ENCODE peak calls at places on chromosomes 16 and 17, in six cellular contexts. H is AG20443; A is activated CD4-positive, alpha-beta T cell treated with anti-CD3 and anti-CD28 coated beads, Interleukin-2, amount 50 U/mL, for 48 hours; E is NCI-H82; I is effector CD4-positive, alpha-beta T cell; Q is AG04449. N is an unnamed sample.

GRCh38 chr16:87076950-87077749 is 240.0 kb downstream of the C16orf95 start:
- DNase-seq in I (no peak), A (peak), Q (no peak), E (peak), H (peak), N (peak)

GRCh38 chr17:72931635-72932034 is 160.9 kb downstream of the SLC39A11 start:
- DNase-seq in I (no peak), A (no peak), H (no peak), Q (no peak), E (no peak), N (no peak)

GRCh38 chr16:75087040-75087979 is 29.3 kb downstream of the LDHD start:
- DNase-seq in A (no peak), E (peak), Q (no peak), I (no peak), H (no peak), N (peak)

GRCh38 chr16:74936902-74937560 is 47.9 kb downstream of the WDR59 start:
- DNase-seq in A (peak), E (no peak), H (peak), Q (peak), I (no peak), N (no peak)

GRCh38 chr17:78231991-78232759 is 744 bp downstream of the TMEM235 start:
- DNase-seq in I (no peak), H (peak), E (no peak), A (peak), Q (no peak), N (peak)

GRCh38 chr17:42287305-42288077 is 807 bp upstream of the STAT5A start:
- DNase-seq in E (no peak), Q (no peak), I (no peak), H (peak), A (peak), N (no peak)

GRCh38 chr16:81740163-81740562 is 38.9 kb upstream of the PLCG2 start:
- DNase-seq in E (no peak), A (no peak), Q (no peak), I (no peak), H (no peak), N (no peak)

GRCh38 chr16:5905935-5906334 is 808.3 kb upstream of the EEF2KMT start:
- DNase-seq in A (no peak), E (no peak), H (no peak), Q (no peak), I (no peak), N (no peak)

GRCh38 chr16:13864689-13865088 is 55.3 kb upstream of the ERCC4 start:
- DNase-seq in I (no peak), Q (no peak), E (no peak), A (no peak), H (no peak), N (no peak)

GRCh38 chr17:74748529-74749261 is at the start of gene NHERF1:
- DNase-seq in I (peak), Q (peak), H (peak), E (peak), A (peak), N (peak)

GRCh38 chr16:71474864-71475263 is 12.8 kb upstream of the ZNF23 start:
- DNase-seq in A (no peak), I (no peak), Q (peak), H (peak), E (no peak), N (no peak)

GRCh38 chr16:90005956-90006663 is 13.1 kb downstream of the DBNDD1 start:
- DNase-seq in H (no peak), E (no peak), Q (no peak), A (no peak), I (no peak), N (no peak)

GRCh38 chr16:29701214-29701555 is 22.2 kb downstream of the QPRT start:
- DNase-seq in A (no peak), E (peak), H (no peak), I (no peak), Q (no peak), N (no peak)

GRCh38 chr17:44417553-44417952 is 28.1 kb upstream of the ITGA2B start:
- DNase-seq in H (peak), I (no peak), A (peak), E (no peak), Q (peak), N (no peak)

GRCh38 chr16:10045291-10045775 is 136.9 kb downstream of the GRIN2A start:
- DNase-seq in H (no peak), E (no peak), I (no peak), A (no peak), Q (no peak), N (no peak)

GRCh38 chr17:81059026-81059425 is 24.1 kb downstream of the BAIAP2 start:
- DNase-seq in I (no peak), H (no peak), Q (no peak), A (no peak), E (no peak), N (no peak)

GRCh38 chr17:74163271-74163821 is 40.1 kb upstream of the RPL38 start:
- DNase-seq in I (no peak), Q (no peak), E (peak), H (no peak), A (no peak), N (no peak)

GRCh38 chr17:57256708-57257112 is 387 bp downstream of the MSI2 start:
- DNase-seq in E (peak), Q (no peak), H (no peak), I (peak), A (peak), N (no peak)

GRCh38 chr16:83968891-83969672 is 1.0 kb downstream of the NECAB2 start:
- DNase-seq in Q (no peak), A (no peak), E (no peak), H (no peak), I (no peak), N (no peak)

GRCh38 chr17:30343741-30344140 is 9.9 kb upstream of the TMIGD1 start:
- DNase-seq in Q (no peak), H (no peak), E (no peak), A (no peak), I (no peak), N (no peak)

GRCh38 chr16:9706217-9706616 is 476.0 kb downstream of the GRIN2A start:
- DNase-seq in A (no peak), I (no peak), Q (no peak), E (no peak), H (no peak), N (no peak)

GRCh38 chr16:64459821-64460220 is 662.0 kb downstream of the CDH11 start:
- DNase-seq in H (no peak), I (no peak), Q (no peak), A (no peak), E (no peak), N (no peak)

GRCh38 chr17:2094891-2095535 is 40.1 kb downstream of the HIC1 start:
- DNase-seq in A (no peak), H (peak), Q (no peak), E (no peak), I (no peak), N (no peak)